ENCODE peak calls at places on chromosomes 1 and 21, in eight cellular contexts. One of them, this sample, is unnamed.

GRCh38 chr1:200410566-200410878 is 686 bp upstream of the ZNF281 start:
- DNase-seq in Peyer's patch: peak
- DNase-seq in body of pancreas: peak
- DNase-seq in heart left ventricle: no peak
- DNase-seq in A549: no peak
- DNase-seq in IMR-90: no peak
- DNase-seq in upper lobe of left lung: no peak
- DNase-seq in tibial nerve: no peak
- DNase-seq in this sample: no peak

GRCh38 chr1:43027977-43028376 is 69.3 kb upstream of the SLC2A1 start:
- DNase-seq in Peyer's patch: no peak
- DNase-seq in body of pancreas: no peak
- DNase-seq in heart left ventricle: no peak
- DNase-seq in A549: no peak
- DNase-seq in IMR-90: no peak
- DNase-seq in upper lobe of left lung: no peak
- DNase-seq in tibial nerve: no peak
- DNase-seq in this sample: no peak

GRCh38 chr21:39484711-39485264 is 33.0 kb downstream of the SH3BGR start:
- DNase-seq in Peyer's patch: no peak
- DNase-seq in body of pancreas: no peak
- DNase-seq in heart left ventricle: no peak
- DNase-seq in A549: no peak
- DNase-seq in IMR-90: no peak
- DNase-seq in upper lobe of left lung: no peak
- DNase-seq in tibial nerve: no peak
- DNase-seq in this sample: no peak

GRCh38 chr1:117709398-117709797 is 103.5 kb downstream of the TENT5C start:
- DNase-seq in Peyer's patch: no peak
- DNase-seq in body of pancreas: no peak
- DNase-seq in heart left ventricle: no peak
- DNase-seq in A549: no peak
- DNase-seq in IMR-90: no peak
- DNase-seq in upper lobe of left lung: no peak
- DNase-seq in tibial nerve: no peak
- DNase-seq in this sample: no peak

GRCh38 chr1:59409986-59410385 is 113.1 kb downstream of the FGGY start:
- DNase-seq in Peyer's patch: no peak
- DNase-seq in body of pancreas: no peak
- DNase-seq in heart left ventricle: no peak
- DNase-seq in A549: no peak
- DNase-seq in IMR-90: no peak
- DNase-seq in upper lobe of left lung: no peak
- DNase-seq in tibial nerve: no peak
- DNase-seq in this sample: no peak

GRCh38 chr1:13699510-13699909 is 478 bp upstream of the PRDM2 start:
- DNase-seq in Peyer's patch: peak
- DNase-seq in body of pancreas: no peak
- DNase-seq in heart left ventricle: no peak
- DNase-seq in A549: peak
- DNase-seq in IMR-90: no peak
- DNase-seq in upper lobe of left lung: no peak
- DNase-seq in tibial nerve: no peak
- DNase-seq in this sample: no peak

GRCh38 chr1:41713557-41714327 is 205.0 kb downstream of the HIVEP3 start:
- DNase-seq in Peyer's patch: no peak
- DNase-seq in body of pancreas: no peak
- DNase-seq in heart left ventricle: no peak
- DNase-seq in A549: peak
- DNase-seq in IMR-90: peak
- DNase-seq in upper lobe of left lung: no peak
- DNase-seq in tibial nerve: no peak
- DNase-seq in this sample: no peak

GRCh38 chr1:39959651-39960333 is 4.8 kb downstream of the MFSD2A start:
- DNase-seq in Peyer's patch: no peak
- DNase-seq in body of pancreas: no peak
- DNase-seq in heart left ventricle: no peak
- DNase-seq in A549: no peak
- DNase-seq in IMR-90: no peak
- DNase-seq in upper lobe of left lung: no peak
- DNase-seq in tibial nerve: no peak
- DNase-seq in this sample: no peak

GRCh38 chr1:183238071-183238470 is 52.0 kb downstream of the LAMC2 start:
- DNase-seq in Peyer's patch: no peak
- DNase-seq in body of pancreas: no peak
- DNase-seq in heart left ventricle: no peak
- DNase-seq in A549: no peak
- DNase-seq in IMR-90: peak
- DNase-seq in upper lobe of left lung: no peak
- DNase-seq in tibial nerve: no peak
- DNase-seq in this sample: no peak

GRCh38 chr1:7888248-7889010 is 35.6 kb upstream of the UTS2 start:
- DNase-seq in Peyer's patch: no peak
- DNase-seq in body of pancreas: no peak
- DNase-seq in heart left ventricle: no peak
- DNase-seq in A549: no peak
- DNase-seq in IMR-90: peak
- DNase-seq in upper lobe of left lung: no peak
- DNase-seq in tibial nerve: no peak
- DNase-seq in this sample: no peak

GRCh38 chr1:56459260-56459659 is 120.1 kb downstream of the PLPP3 start:
- DNase-seq in Peyer's patch: no peak
- DNase-seq in body of pancreas: no peak
- DNase-seq in heart left ventricle: no peak
- DNase-seq in A549: no peak
- DNase-seq in IMR-90: no peak
- DNase-seq in upper lobe of left lung: no peak
- DNase-seq in tibial nerve: no peak
- DNase-seq in this sample: no peak

GRCh38 chr1:26410706-26411623 is at the start of gene LIN28A:
- DNase-seq in Peyer's patch: peak
- DNase-seq in body of pancreas: no peak
- DNase-seq in heart left ventricle: no peak
- DNase-seq in A549: no peak
- DNase-seq in IMR-90: no peak
- DNase-seq in upper lobe of left lung: peak
- DNase-seq in tibial nerve: no peak
- DNase-seq in this sample: no peak

GRCh38 chr1:43505077-43505780 is 25.5 kb upstream of the PTPRF start:
- DNase-seq in Peyer's patch: no peak
- DNase-seq in body of pancreas: no peak
- DNase-seq in heart left ventricle: no peak
- DNase-seq in A549: no peak
- DNase-seq in IMR-90: no peak
- DNase-seq in upper lobe of left lung: no peak
- DNase-seq in tibial nerve: no peak
- DNase-seq in this sample: no peak

GRCh38 chr1:36322085-36322785 is 1.2 kb downstream of the EVA1B start:
- DNase-seq in Peyer's patch: no peak
- DNase-seq in body of pancreas: no peak
- DNase-seq in heart left ventricle: no peak
- DNase-seq in A549: no peak
- DNase-seq in IMR-90: no peak
- DNase-seq in upper lobe of left lung: peak
- DNase-seq in tibial nerve: no peak
- DNase-seq in this sample: no peak

GRCh38 chr1:36322786-36323635 is 434 bp downstream of the EVA1B start:
- DNase-seq in Peyer's patch: peak
- DNase-seq in body of pancreas: no peak
- DNase-seq in heart left ventricle: peak
- DNase-seq in A549: no peak
- DNase-seq in IMR-90: peak
- DNase-seq in upper lobe of left lung: peak
- DNase-seq in tibial nerve: peak
- DNase-seq in this sample: peak

GRCh38 chr1:36321119-36321951 is 2.1 kb downstream of the EVA1B start:
- DNase-seq in Peyer's patch: peak
- DNase-seq in body of pancreas: peak
- DNase-seq in heart left ventricle: peak
- DNase-seq in A549: peak
- DNase-seq in IMR-90: peak
- DNase-seq in upper lobe of left lung: peak
- DNase-seq in tibial nerve: peak
- DNase-seq in this sample: no peak

GRCh38 chr1:36320291-36320758 is 3.1 kb downstream of the EVA1B start:
- DNase-seq in Peyer's patch: no peak
- DNase-seq in body of pancreas: no peak
- DNase-seq in heart left ventricle: no peak
- DNase-seq in A549: no peak
- DNase-seq in IMR-90: no peak
- DNase-seq in upper lobe of left lung: no peak
- DNase-seq in tibial nerve: no peak
- DNase-seq in this sample: no peak

GRCh38 chr1:36320767-36321118 is 2.7 kb downstream of the EVA1B start:
- DNase-seq in Peyer's patch: no peak
- DNase-seq in body of pancreas: no peak
- DNase-seq in heart left ventricle: no peak
- DNase-seq in A549: no peak
- DNase-seq in IMR-90: no peak
- DNase-seq in upper lobe of left lung: peak
- DNase-seq in tibial nerve: no peak
- DNase-seq in this sample: no peak
- TF ChIP-seq POLR2A in Peyer's patch: no peak
- TF ChIP-seq POLR2A in body of pancreas: no peak
- TF ChIP-seq POLR2A in heart left ventricle: no peak
- TF ChIP-seq POLR2A in A549: no peak
- TF ChIP-seq POLR2A in IMR-90: no peak
- TF ChIP-seq POLR2A in upper lobe of left lung: no peak
- TF ChIP-seq POLR2A in tibial nerve: no peak
- TF ChIP-seq POLR2A in this sample: no peak

GRCh38 chr1:196977278-196977677 is at the start of gene CFHR5:
- DNase-seq in Peyer's patch: no peak
- DNase-seq in body of pancreas: no peak
- DNase-seq in heart left ventricle: no peak
- DNase-seq in A549: no peak
- DNase-seq in IMR-90: no peak
- DNase-seq in upper lobe of left lung: no peak
- DNase-seq in tibial nerve: no peak
- DNase-seq in this sample: no peak
- TF ChIP-seq POLR2A in Peyer's patch: no peak
- TF ChIP-seq POLR2A in body of pancreas: no peak
- TF ChIP-seq POLR2A in heart left ventricle: no peak
- TF ChIP-seq POLR2A in A549: no peak
- TF ChIP-seq POLR2A in IMR-90: no peak
- TF ChIP-seq POLR2A in upper lobe of left lung: no peak
- TF ChIP-seq POLR2A in tibial nerve: no peak
- TF ChIP-seq POLR2A in this sample: no peak

GRCh38 chr1:110208916-110209650 is 1.0 kb upstream of the KCNC4 start:
- DNase-seq in Peyer's patch: no peak
- DNase-seq in body of pancreas: peak
- DNase-seq in heart left ventricle: no peak
- DNase-seq in A549: no peak
- DNase-seq in IMR-90: no peak
- DNase-seq in upper lobe of left lung: no peak
- DNase-seq in tibial nerve: no peak
- DNase-seq in this sample: no peak

GRCh38 chr1:110210604-110211502 is 739 bp downstream of the KCNC4 start:
- DNase-seq in Peyer's patch: peak
- DNase-seq in body of pancreas: peak
- DNase-seq in heart left ventricle: peak
- DNase-seq in A549: peak
- DNase-seq in IMR-90: no peak
- DNase-seq in upper lobe of left lung: peak
- DNase-seq in tibial nerve: no peak
- DNase-seq in this sample: peak

GRCh38 chr1:110207831-110208230 is 2.3 kb upstream of the KCNC4 start:
- DNase-seq in Peyer's patch: peak
- DNase-seq in body of pancreas: peak
- DNase-seq in heart left ventricle: peak
- DNase-seq in A549: peak
- DNase-seq in IMR-90: peak
- DNase-seq in upper lobe of left lung: no peak
- DNase-seq in tibial nerve: peak
- DNase-seq in this sample: peak

GRCh38 chr1:110211503-110212164 is 1.5 kb downstream of the KCNC4 start:
- DNase-seq in Peyer's patch: no peak
- DNase-seq in body of pancreas: no peak
- DNase-seq in heart left ventricle: no peak
- DNase-seq in A549: no peak
- DNase-seq in IMR-90: no peak
- DNase-seq in upper lobe of left lung: peak
- DNase-seq in tibial nerve: no peak
- DNase-seq in this sample: no peak

GRCh38 chr1:110209715-110210603 is at the start of gene KCNC4:
- DNase-seq in Peyer's patch: peak
- DNase-seq in body of pancreas: peak
- DNase-seq in heart left ventricle: peak
- DNase-seq in A549: peak
- DNase-seq in IMR-90: peak
- DNase-seq in upper lobe of left lung: peak
- DNase-seq in tibial nerve: peak
- DNase-seq in this sample: peak
- TF ChIP-seq POLR2A in Peyer's patch: peak
- TF ChIP-seq POLR2A in body of pancreas: peak
- TF ChIP-seq POLR2A in heart left ventricle: peak
- TF ChIP-seq POLR2A in A549: no peak
- TF ChIP-seq POLR2A in IMR-90: no peak
- TF ChIP-seq POLR2A in upper lobe of left lung: no peak
- TF ChIP-seq POLR2A in tibial nerve: peak
- TF ChIP-seq POLR2A in this sample: no peak

GRCh38 chr1:234752927-234753326 is 142.9 kb upstream of the IRF2BP2 start:
- DNase-seq in Peyer's patch: no peak
- DNase-seq in body of pancreas: no peak
- DNase-seq in heart left ventricle: no peak
- DNase-seq in A549: no peak
- DNase-seq in IMR-90: no peak
- DNase-seq in upper lobe of left lung: no peak
- DNase-seq in tibial nerve: no peak
- DNase-seq in this sample: no peak

GRCh38 chr1:234753979-234754378 is 144.0 kb upstream of the IRF2BP2 start:
- DNase-seq in Peyer's patch: no peak
- DNase-seq in body of pancreas: no peak
- DNase-seq in heart left ventricle: no peak
- DNase-seq in A549: no peak
- DNase-seq in IMR-90: no peak
- DNase-seq in upper lobe of left lung: no peak
- DNase-seq in tibial nerve: no peak
- DNase-seq in this sample: no peak

GRCh38 chr1:234756857-234757256 is 146.9 kb upstream of the IRF2BP2 start:
- DNase-seq in Peyer's patch: no peak
- DNase-seq in body of pancreas: no peak
- DNase-seq in heart left ventricle: no peak
- DNase-seq in A549: no peak
- DNase-seq in IMR-90: no peak
- DNase-seq in upper lobe of left lung: no peak
- DNase-seq in tibial nerve: no peak
- DNase-seq in this sample: no peak

GRCh38 chr1:234756066-234756783 is 146.2 kb upstream of the IRF2BP2 start:
- DNase-seq in Peyer's patch: no peak
- DNase-seq in body of pancreas: no peak
- DNase-seq in heart left ventricle: no peak
- DNase-seq in A549: no peak
- DNase-seq in IMR-90: peak
- DNase-seq in upper lobe of left lung: no peak
- DNase-seq in tibial nerve: no peak
- DNase-seq in this sample: no peak

DNA sequence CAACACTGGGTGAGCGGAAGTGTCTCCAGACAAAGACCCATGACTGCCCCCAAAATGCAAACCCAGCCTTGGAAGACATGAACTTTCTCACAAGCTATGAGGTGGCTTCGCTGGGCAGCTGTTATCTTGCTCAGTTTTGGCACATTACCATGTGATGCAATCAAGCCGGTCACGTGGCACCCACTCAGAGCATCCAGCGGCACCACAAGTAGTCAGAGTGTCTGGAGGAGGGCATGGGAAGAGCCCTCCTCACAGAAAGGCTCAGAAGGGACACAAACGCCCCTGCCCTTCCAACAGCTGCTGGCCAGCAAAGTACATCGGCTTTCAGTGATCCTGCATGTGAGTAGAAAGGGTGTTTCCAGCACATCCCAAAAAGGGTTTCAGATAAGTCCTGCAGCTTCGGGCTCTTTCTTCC is 145.5 kb upstream of the IRF2BP2 start:
- DNase-seq in Peyer's patch: peak
- DNase-seq in body of pancreas: peak
- DNase-seq in heart left ventricle: peak
- DNase-seq in A549: no peak
- DNase-seq in IMR-90: peak
- DNase-seq in upper lobe of left lung: no peak
- DNase-seq in tibial nerve: peak
- DNase-seq in this sample: no peak
- TF ChIP-seq POLR2A in Peyer's patch: no peak
- TF ChIP-seq POLR2A in body of pancreas: no peak
- TF ChIP-seq POLR2A in heart left ventricle: no peak
- TF ChIP-seq POLR2A in A549: no peak
- TF ChIP-seq POLR2A in IMR-90: no peak
- TF ChIP-seq POLR2A in upper lobe of left lung: no peak
- TF ChIP-seq POLR2A in tibial nerve: no peak
- TF ChIP-seq POLR2A in this sample: no peak